ENCODE peak calls at places on chromosomes 12 and 14, in ten cellular contexts. Y is lower leg skin, C is heart right ventricle, E is testis, R is right lobe of liver, U is NT2/D1, G is astrocyte of the cerebellum, K is upper lobe of left lung, X is GM23248, V is endodermal cell. A is an unnamed sample.

GRCh38 chr12:54561164-54561563 is 11.8 kb downstream of the PDE1B start:
- DNase-seq in G (no peak), R (no peak), C (peak), E (peak), K (peak), X (no peak), U (no peak), Y (peak), V (peak), A (no peak)

GRCh38 chr12:74906224-74906623 is 303.4 kb downstream of the KCNC2 start:
- DNase-seq in R (no peak), V (no peak), X (peak), E (no peak), G (no peak), U (peak), K (no peak), C (no peak), Y (no peak), A (no peak)

GRCh38 chr14:37787879-37788494 is 192.6 kb downstream of the TTC6 start:
- DNase-seq in X (no peak), R (no peak), V (no peak), K (no peak), Y (no peak), U (no peak), C (no peak), E (no peak), G (no peak), A (no peak)

GRCh38 chr12:3168775-3169221 is 91.6 kb downstream of the TSPAN9 start:
- DNase-seq in G (peak), X (peak), K (no peak), Y (peak), C (no peak), R (no peak), E (no peak), V (peak), U (no peak), A (peak)

GRCh38 chr12:65835256-65835655 is 11.0 kb downstream of the HMGA2 start:
- DNase-seq in U (no peak), R (no peak), Y (no peak), C (no peak), E (no peak), K (no peak), V (no peak), G (no peak), X (no peak), A (no peak)

GRCh38 chr12:79331870-79332269 is 358.9 kb downstream of the PAWR start:
- DNase-seq in K (no peak), U (no peak), X (peak), R (no peak), G (peak), E (no peak), V (no peak), Y (no peak), C (no peak), A (no peak)

GRCh38 chr14:32524609-32525391 is 195.7 kb downstream of the AKAP6 start:
- DNase-seq in Y (no peak), C (no peak), G (no peak), R (no peak), K (no peak), X (peak), V (no peak), E (no peak), U (no peak), A (no peak)

GRCh38 chr12:24396266-24396665 is 446.8 kb upstream of the SOX5 start:
- DNase-seq in G (no peak), U (no peak), E (no peak), V (peak), K (no peak), Y (no peak), C (no peak), R (no peak), X (no peak), A (no peak)

GRCh38 chr12:80598004-80598606 is 109.3 kb upstream of the MYF6 start:
- DNase-seq in V (peak), Y (no peak), E (no peak), X (peak), K (no peak), U (no peak), R (no peak), G (peak), C (no peak), A (peak)

GRCh38 chr12:5154091-5154490 is 110.4 kb downstream of the KCNA5 start:
- DNase-seq in R (no peak), Y (no peak), X (no peak), E (no peak), K (no peak), C (no peak), U (peak), G (no peak), V (peak), A (no peak)

GRCh38 chr12:5160827-5161226 is 117.1 kb downstream of the KCNA5 start:
- DNase-seq in U (no peak), K (no peak), G (no peak), E (no peak), Y (no peak), C (no peak), R (no peak), V (no peak), X (no peak), A (no peak)

GRCh38 chr12:5155866-5156265 is 112.2 kb downstream of the KCNA5 start:
- DNase-seq in G (no peak), V (no peak), K (no peak), Y (no peak), U (no peak), X (no peak), R (no peak), E (no peak), C (no peak), A (no peak)
- H3K4me3 ChIP-seq in G (no peak), V (no peak), K (no peak), Y (no peak), U (no peak), X (no peak), R (no peak), E (no peak), C (no peak), A (no peak)

DNA sequence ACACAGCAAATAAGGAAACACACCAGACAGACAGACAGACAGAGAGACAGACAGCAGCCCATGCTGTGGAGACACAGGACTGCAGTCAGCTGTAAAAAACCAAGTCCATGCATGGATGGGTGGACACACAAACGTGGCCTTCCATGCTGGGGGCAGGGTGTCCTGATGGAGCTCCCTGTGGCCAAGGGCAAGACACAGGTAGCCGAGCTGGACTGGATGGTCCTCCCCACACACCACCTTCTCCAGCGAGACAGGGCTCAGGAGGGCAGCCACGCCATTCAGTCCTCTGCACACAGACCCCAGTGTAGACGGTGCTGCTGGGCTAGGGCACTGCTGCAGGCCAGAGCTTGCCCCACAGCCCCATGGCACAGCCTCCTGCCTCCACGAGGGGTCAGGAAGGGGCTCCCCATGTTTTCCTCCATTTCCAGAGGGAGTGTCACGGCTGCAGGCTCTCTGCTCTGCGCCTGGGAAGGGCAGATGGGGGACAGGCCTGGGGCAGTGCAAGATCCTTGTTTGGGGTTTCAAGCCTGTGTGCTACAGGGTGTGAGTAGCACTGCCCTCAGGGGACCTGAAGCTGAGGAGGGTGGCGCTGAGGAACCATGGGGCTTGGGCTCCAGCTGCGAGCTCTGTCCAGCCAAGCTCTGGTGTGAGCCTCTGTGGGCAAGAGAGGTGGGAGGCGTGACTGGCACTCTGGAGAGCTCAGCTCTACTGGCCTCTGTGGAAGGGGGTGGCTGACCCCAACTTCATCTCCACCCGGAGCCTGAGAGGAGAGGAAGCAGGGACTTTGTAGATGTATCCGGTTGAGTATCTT is 67.9 kb downstream of the GALNT9 start:
- DNase-seq in X (no peak), K (no peak), E (no peak), U (no peak), Y (no peak), G (no peak), R (no peak), V (no peak), C (no peak), A (no peak)
- H3K4me3 ChIP-seq in X (no peak), K (no peak), E (no peak), U (no peak), Y (no peak), G (no peak), R (no peak), V (no peak), C (no peak), A (no peak)

GRCh38 chr14:35940291-35940690 is 114.2 kb downstream of the BRMS1L start:
- DNase-seq in R (no peak), U (no peak), C (no peak), K (no peak), X (peak), Y (no peak), G (no peak), E (no peak), V (no peak), A (no peak)
- H3K4me3 ChIP-seq in R (no peak), U (no peak), C (no peak), K (no peak), X (peak), Y (no peak), G (no peak), E (no peak), V (no peak), A (peak)

GRCh38 chr14:100828448-100828834 is 2.5 kb downstream of the MEG3 start:
- DNase-seq in E (no peak), U (no peak), K (no peak), X (peak), Y (no peak), V (no peak), C (no peak), G (no peak), R (no peak), A (no peak)
- H3K4me3 ChIP-seq in E (no peak), U (no peak), K (no peak), X (peak), Y (no peak), V (no peak), C (no peak), G (peak), R (no peak), A (no peak)

GRCh38 chr14:24092960-24093900 is 881 bp upstream of the PCK2 start:
- DNase-seq in G (no peak), V (no peak), E (no peak), U (no peak), R (no peak), K (no peak), C (no peak), Y (no peak), X (no peak), A (no peak)
- H3K4me3 ChIP-seq in G (peak), V (no peak), E (peak), U (no peak), R (no peak), K (peak), C (no peak), Y (no peak), X (no peak), A (no peak)

DNA sequence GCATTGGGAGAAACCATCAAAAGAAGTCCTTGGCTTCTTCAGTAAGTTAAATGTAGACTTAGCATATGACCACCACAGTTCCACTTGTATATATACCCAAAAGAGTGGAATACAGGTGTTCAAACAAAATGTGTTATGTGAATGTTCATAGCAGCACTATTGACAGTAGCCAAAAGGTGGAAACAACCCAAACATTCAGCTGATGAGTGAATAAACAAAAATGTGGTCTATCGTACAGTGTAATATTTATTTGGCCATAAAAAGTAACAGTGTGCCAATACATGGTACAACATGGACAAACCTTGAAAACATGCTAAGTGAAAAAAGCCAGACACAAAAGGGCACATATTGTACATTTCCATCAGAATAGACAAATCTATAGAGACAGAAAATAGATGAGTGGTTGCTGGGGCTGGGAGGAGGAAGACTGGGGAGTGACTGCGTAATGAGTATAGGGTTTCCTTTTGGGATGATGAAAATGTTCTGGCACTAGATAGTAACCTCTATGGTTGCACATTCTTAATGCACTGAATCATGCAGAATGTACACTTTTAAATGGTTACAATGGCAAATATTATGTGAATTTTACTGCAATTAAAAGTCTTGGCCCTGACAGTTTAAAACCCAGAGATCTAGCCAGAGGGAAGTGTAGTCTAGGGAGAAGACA is 5.5 kb downstream of the ERP29 start:
- DNase-seq in E (no peak), V (no peak), Y (no peak), C (no peak), U (no peak), X (peak), K (no peak), R (no peak), G (peak), A (no peak)
- H3K4me3 ChIP-seq in E (no peak), V (no peak), Y (no peak), C (no peak), U (no peak), X (peak), K (no peak), R (no peak), G (no peak), A (no peak)

GRCh38 chr14:89444536-89445125 is 27.6 kb upstream of the FOXN3 start:
- DNase-seq in X (no peak), C (no peak), E (no peak), V (no peak), R (no peak), K (no peak), U (no peak), Y (no peak), G (no peak), A (no peak)

GRCh38 chr14:89444044-89444443 is 27.0 kb upstream of the FOXN3 start:
- DNase-seq in G (no peak), U (no peak), K (no peak), E (no peak), Y (no peak), R (no peak), V (no peak), C (no peak), X (no peak), A (no peak)

GRCh38 chr14:89443002-89443660 is 26.1 kb upstream of the FOXN3 start:
- DNase-seq in K (no peak), Y (no peak), G (no peak), C (no peak), R (no peak), E (no peak), V (no peak), U (no peak), X (peak), A (no peak)

GRCh38 chr14:89442280-89442679 is 25.2 kb upstream of the FOXN3 start:
- DNase-seq in V (no peak), E (no peak), G (no peak), K (no peak), Y (no peak), U (no peak), X (no peak), R (no peak), C (no peak), A (no peak)

GRCh38 chr14:89440997-89441909 is 24.2 kb upstream of the FOXN3 start:
- DNase-seq in G (no peak), E (no peak), R (no peak), X (no peak), K (no peak), U (peak), V (peak), Y (no peak), C (no peak), A (no peak)
- H3K4me3 ChIP-seq in G (no peak), E (no peak), R (no peak), X (no peak), K (no peak), U (no peak), V (no peak), Y (no peak), C (no peak), A (no peak)

A was measured in retinal pigment epithelial cell.